ENCODE peak calls at places on chromosomes 2 and 18, in six cellular contexts. Q is left ventricle myocardium inferior; L is AG10803; P is lung; U is AG09309; M is CD8-positive, alpha-beta T cell. C is an unnamed sample.
A peak's percentile ranks its signal among the peaks of the same experiment; 100 is the strongest.

GRCh38 chr2:70671059-70671685 is 96.8 kb downstream of the ADD2 start:
- DNase-seq in Q (no peak), P (no peak), U (no peak), M (no peak), L (peak; percentile 39), C (peak; percentile 2)

GRCh38 chr18:10197097-10197496 is 257.3 kb upstream of the APCDD1 start:
- DNase-seq in L (no peak), Q (peak; percentile 51), U (no peak), P (peak; percentile 46), M (no peak), C (peak; percentile 13)

GRCh38 chr2:226088366-226088674 is 688.8 kb downstream of the NYAP2 start:
- DNase-seq in L (no peak), M (no peak), U (no peak), Q (no peak), P (no peak), C (no peak)

GRCh38 chr2:43121915-43122314 is 104.5 kb downstream of the ZFP36L2 start:
- DNase-seq in Q (no peak), M (no peak), U (no peak), L (no peak), P (no peak), C (no peak)

GRCh38 chr2:170917219-170917851 is 11.7 kb upstream of the GORASP2 start:
- DNase-seq in L (no peak), U (no peak), M (no peak), P (no peak), Q (no peak), C (no peak)

GRCh38 chr18:36809590-36810381 is 19.0 kb downstream of the TPGS2 start:
- DNase-seq in M (peak; percentile 24), Q (no peak), L (peak; percentile 80), P (peak; percentile 36), U (peak; percentile 47), C (peak; percentile 81)

GRCh38 chr2:37786153-37786809 is 114.8 kb upstream of the CDC42EP3 start:
- DNase-seq in P (no peak), U (no peak), L (no peak), M (no peak), Q (no peak), C (no peak)

GRCh38 chr2:223474893-223475292 is 127.3 kb downstream of the SCG2 start:
- DNase-seq in U (no peak), M (no peak), P (no peak), L (no peak), Q (no peak), C (no peak)

GRCh38 chr2:104434363-104434792 is 419.5 kb upstream of the POU3F3 start:
- DNase-seq in P (no peak), L (no peak), M (no peak), U (no peak), Q (no peak), C (no peak)

GRCh38 chr2:212227755-212228154 is 310.8 kb downstream of the ERBB4 start:
- DNase-seq in Q (no peak), L (peak; percentile 64), M (no peak), P (peak; percentile 62), U (peak; percentile 66), C (peak; percentile 87)

GRCh38 chr2:8609357-8609804 is 72.5 kb upstream of the ID2 start:
- DNase-seq in P (no peak), Q (no peak), L (no peak), U (no peak), M (no peak), C (no peak)

GRCh38 chr2:104790100-104790811 is 63.7 kb upstream of the POU3F3 start:
- DNase-seq in M (no peak), Q (no peak), U (no peak), P (no peak), L (peak; percentile 13), C (no peak)

GRCh38 chr18:13247506-13247905 is 28.9 kb downstream of the LDLRAD4 start:
- DNase-seq in P (no peak), L (no peak), U (no peak), M (no peak), Q (no peak), C (no peak)

GRCh38 chr2:219663116-219663762 is 35.8 kb downstream of the SLC4A3 start:
- DNase-seq in U (no peak), Q (no peak), M (no peak), L (no peak), P (no peak), C (no peak)

GRCh38 chr2:10575566-10576300 is 114.0 kb downstream of the NOL10 start:
- DNase-seq in L (peak; percentile 60), Q (no peak), U (peak; percentile 32), M (no peak), P (no peak), C (peak; percentile 56)

GRCh38 chr2:219172231-219173154 is 2.7 kb upstream of the SLC23A3 start:
- DNase-seq in M (no peak), P (no peak), U (no peak), L (no peak), Q (no peak), C (no peak)

GRCh38 chr2:150357770-150358467 is 129.5 kb downstream of the RND3 start:
- DNase-seq in M (no peak), U (no peak), P (no peak), L (peak; percentile 38), Q (no peak), C (no peak)

GRCh38 chr2:201901770-201902169 is 95.4 kb downstream of the CDK15 start:
- DNase-seq in Q (no peak), L (no peak), P (no peak), U (no peak), M (no peak), C (no peak)

GRCh38 chr2:109295070-109295780 is 166.2 kb downstream of the SH3RF3 start:
- DNase-seq in U (no peak), P (no peak), M (no peak), Q (no peak), L (no peak), C (no peak)

GRCh38 chr2:198231562-198231961 is 427.2 kb downstream of the PLCL1 start:
- DNase-seq in M (no peak), P (no peak), U (no peak), L (no peak), Q (no peak), C (no peak)

DNA sequence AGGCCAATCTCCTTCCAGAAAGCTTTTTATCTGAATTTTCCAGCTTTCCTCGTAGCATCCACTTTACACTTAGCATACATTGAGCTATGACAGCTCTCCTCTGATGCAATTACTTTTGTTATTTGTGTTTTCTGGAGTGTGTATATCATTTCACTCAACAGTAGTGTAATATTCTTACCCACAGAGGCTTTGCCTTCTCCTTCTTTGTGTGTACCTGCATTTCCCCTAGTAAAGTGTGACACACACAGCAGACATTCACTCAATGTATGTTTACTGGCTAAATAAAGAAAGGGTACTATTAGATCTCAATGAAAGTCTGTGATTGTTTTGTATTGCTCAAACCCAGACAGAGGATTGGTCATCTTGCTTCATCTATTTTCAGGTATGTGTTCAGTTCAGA is 193.7 kb upstream of the MEX3C start:
- DNase-seq in M (no peak), L (no peak), U (no peak), P (no peak), Q (no peak), C (no peak)
- TF ChIP-seq CTCF in M (no peak), L (no peak), U (no peak), P (no peak), Q (no peak), C (no peak)

DNA sequence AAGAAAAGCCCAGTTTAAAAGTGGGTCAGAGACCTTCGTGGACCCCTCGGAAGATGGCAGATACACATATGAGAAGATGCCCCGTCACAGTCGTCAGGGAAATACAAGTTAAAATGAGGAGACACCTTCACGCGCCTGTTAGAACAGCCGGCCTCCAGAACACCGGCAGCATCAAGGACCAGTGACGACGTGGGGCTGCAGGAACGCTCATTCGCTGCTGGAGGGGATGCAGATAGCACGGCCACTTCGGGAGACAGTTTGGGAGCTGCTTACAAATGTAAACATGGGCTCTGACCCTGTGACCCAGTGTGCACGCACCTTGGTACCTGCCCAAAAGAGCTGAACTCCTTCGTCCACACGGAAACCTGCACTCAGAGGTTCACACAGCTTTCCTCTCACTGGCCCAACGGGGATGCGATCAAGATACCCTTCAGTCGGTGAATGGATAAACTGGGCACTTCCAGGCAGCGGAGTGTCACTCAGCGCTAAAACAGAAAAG is 83.7 kb upstream of the CTDP1 start:
- DNase-seq in U (no peak), P (no peak), L (no peak), Q (peak; percentile 7), M (no peak), C (no peak)
- H3K4me3 ChIP-seq in U (no peak overlapping the region), P (no peak overlapping the region), L (no peak overlapping the region), Q (no peak overlapping the region), M (no peak overlapping the region), C (no peak overlapping the region)

GRCh38 chr2:2292381-2292780 is 38.7 kb downstream of the MYT1L start:
- DNase-seq in L (no peak), P (no peak), U (no peak), Q (no peak), M (no peak), C (no peak)

GRCh38 chr2:2294183-2294675 is 36.8 kb downstream of the MYT1L start:
- DNase-seq in L (peak; percentile 27), U (no peak), M (no peak), Q (no peak), P (no peak), C (no peak)

GRCh38 chr2:2293527-2294089 is 37.5 kb downstream of the MYT1L start:
- DNase-seq in P (no peak), M (no peak), L (no peak), Q (no peak), U (no peak), C (no peak)

GRCh38 chr2:2296400-2296799 is 34.7 kb downstream of the MYT1L start:
- DNase-seq in M (no peak), P (no peak), Q (no peak), L (no peak), U (no peak), C (no peak)

DNA sequence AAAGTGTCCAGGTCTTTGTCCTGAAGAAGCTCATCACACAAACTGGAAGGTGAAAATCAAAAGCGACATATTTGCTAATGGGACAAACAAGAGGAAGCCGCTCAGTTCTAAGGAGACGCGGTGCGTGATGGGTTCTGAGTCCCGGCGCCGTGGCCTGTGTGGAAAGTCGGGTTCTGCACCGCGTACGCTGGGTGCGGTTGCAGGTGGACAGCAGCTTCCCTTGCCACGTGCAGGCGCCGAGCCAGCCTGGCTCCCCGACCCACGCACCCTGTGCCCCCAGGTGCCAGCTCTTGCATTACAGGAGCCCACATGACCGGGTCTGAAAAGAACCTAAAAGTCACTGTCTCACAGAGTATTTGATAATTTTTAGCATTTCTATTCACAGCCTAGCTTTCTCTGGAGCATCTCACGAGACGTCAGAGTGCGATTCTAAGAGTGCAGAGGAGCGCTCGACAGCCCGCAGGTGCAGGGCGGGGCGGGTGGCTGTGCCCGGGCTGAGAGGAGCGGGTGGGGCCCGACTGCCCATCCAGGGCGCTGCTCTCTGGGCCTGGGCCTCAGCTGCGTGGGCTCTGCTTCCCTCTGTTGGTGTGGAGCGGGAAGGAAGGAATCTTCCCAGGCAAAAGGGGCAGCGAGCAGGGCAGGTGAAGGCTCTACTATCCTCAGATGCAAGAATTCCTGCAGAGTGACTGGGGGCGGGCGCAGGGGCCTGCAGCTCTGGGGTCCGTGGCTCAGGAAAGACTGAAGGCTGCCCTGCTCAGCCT is 39.4 kb downstream of the MYT1L start:
- DNase-seq in L (peak; percentile 4), M (no peak), P (no peak), Q (peak; percentile 25), U (no peak), C (no peak)
- TF ChIP-seq CTCF in L (peak; percentile 55), M (no peak), P (no peak), Q (peak; percentile 76), U (peak; percentile 28), C (no peak)

DNA sequence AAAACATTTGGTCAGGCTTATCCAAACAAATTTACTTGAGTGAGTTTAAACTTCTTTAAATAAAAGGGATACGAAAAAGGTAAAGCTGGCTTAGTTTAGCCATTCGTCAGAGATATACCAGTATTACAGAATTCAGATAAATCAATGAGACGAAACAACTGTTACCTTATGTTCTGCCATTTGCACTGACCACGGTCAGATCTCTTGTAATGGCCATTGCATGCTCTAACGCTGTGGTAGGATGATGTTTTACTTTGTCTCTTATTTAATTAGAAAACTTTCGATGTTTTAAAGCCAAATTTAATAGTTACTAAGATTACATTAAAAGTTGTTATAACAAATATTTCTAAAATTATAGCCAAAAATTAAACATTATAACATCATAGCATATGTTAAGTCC is 1.5 kb downstream of the C18orf54 start:
- DNase-seq in Q (no peak), L (peak; percentile 1), M (no peak), U (no peak), P (no peak), C (peak; percentile 11)
- H3K4me3 ChIP-seq in Q (peak overlapping the region; percentile 86), L (peak overlapping the region; percentile 80), M (no peak overlapping the region), U (peak overlapping the region; percentile 87), P (no peak overlapping the region), C (peak overlapping the region; percentile 96)

C was measured in cardiac fibroblast.